ENCODE peak calls at places on chromosomes 1 and 21, in seven cellular contexts. Q is left ventricle myocardium inferior; J is BE2C; M is GM10248; C is choroid plexus epithelial cell; W is CD4-positive, alpha-beta T cell; X is glutamatergic neuron. B is an unnamed sample.

GRCh38 chr1:3069491-3070303 is 694 bp downstream of the PRDM16 start:
- DNase-seq in Q (peak; percentile 36), J (peak; percentile 25), M (no peak), C (peak; percentile 57), W (no peak), X (peak; percentile 40), B (peak; percentile 40)

GRCh38 chr1:27521336-27522147 is 31.6 kb upstream of the WASF2 start:
- DNase-seq in Q (peak; percentile 63), J (no peak), M (no peak), C (no peak), W (peak; percentile 27), X (no peak), B (no peak)

GRCh38 chr21:45039309-45040113 is 34.9 kb upstream of the ADARB1 start:
- DNase-seq in Q (no peak), J (no peak), M (no peak), C (no peak), W (no peak), X (no peak), B (no peak)

GRCh38 chr1:161139765-161140164 is 7.3 kb upstream of the DEDD start:
- DNase-seq in Q (no peak), J (peak; percentile 63), M (peak; percentile 56), C (peak; percentile 79), W (peak; percentile 26), X (no peak), B (no peak)

GRCh38 chr1:172957491-172957890 is 93.2 kb downstream of the TNFSF18 start:
- DNase-seq in Q (no peak), J (no peak), M (no peak), C (no peak), W (no peak), X (no peak), B (no peak)

GRCh38 chr1:10108948-10109347 is 76.2 kb downstream of the UBE4B start:
- DNase-seq in Q (no peak), J (no peak), M (no peak), C (no peak), W (no peak), X (no peak), B (no peak)

GRCh38 chr1:151175910-151176309 is at the start of gene TMOD4:
- DNase-seq in Q (no peak), J (no peak), M (no peak), C (peak; percentile 56), W (no peak), X (no peak), B (no peak)

GRCh38 chr1:27632387-27633297 is 2.3 kb downstream of the FGR start:
- DNase-seq in Q (no peak), J (no peak), M (peak; percentile 67), C (no peak), W (no peak), X (no peak), B (peak; percentile 64)

GRCh38 chr1:15943515-15944307 is 32.2 kb downstream of the ZBTB17 start:
- DNase-seq in Q (no peak), J (no peak), M (no peak), C (no peak), W (no peak), X (no peak), B (no peak)

GRCh38 chr1:78833491-78833890 is 173.0 kb downstream of the ADGRL4 start:
- DNase-seq in Q (no peak), J (no peak), M (no peak), C (peak; percentile 88), W (no peak), X (no peak), B (no peak)

GRCh38 chr1:234780531-234781162 is 170.7 kb upstream of the IRF2BP2 start:
- DNase-seq in Q (no peak), J (no peak), M (no peak), C (no peak), W (no peak), X (no peak), B (no peak)

GRCh38 chr1:158930504-158930903 is 848 bp upstream of the PYHIN1 start:
- DNase-seq in Q (no peak), J (no peak), M (no peak), C (no peak), W (peak; percentile 30), X (no peak), B (no peak)

GRCh38 chr21:40334159-40334558 is 466.9 kb downstream of the PCP4 start:
- DNase-seq in Q (no peak), J (no peak), M (no peak), C (no peak), W (no peak), X (no peak), B (no peak)

GRCh38 chr1:92484171-92484471 is 2.6 kb downstream of the GFI1 start:
- DNase-seq in Q (no peak), J (no peak), M (no peak), C (no peak), W (no peak), X (peak; percentile 26), B (no peak)

GRCh38 chr1:234584926-234585325 is 25.1 kb downstream of the IRF2BP2 start:
- DNase-seq in Q (no peak), J (peak; percentile 46), M (no peak), C (peak; percentile 49), W (no peak), X (no peak), B (no peak)

GRCh38 chr21:41254090-41254700 is 62.4 kb upstream of the FAM3B start:
- DNase-seq in Q (no peak), J (no peak), M (no peak), C (peak; percentile 1), W (no peak), X (no peak), B (no peak)

DNA sequence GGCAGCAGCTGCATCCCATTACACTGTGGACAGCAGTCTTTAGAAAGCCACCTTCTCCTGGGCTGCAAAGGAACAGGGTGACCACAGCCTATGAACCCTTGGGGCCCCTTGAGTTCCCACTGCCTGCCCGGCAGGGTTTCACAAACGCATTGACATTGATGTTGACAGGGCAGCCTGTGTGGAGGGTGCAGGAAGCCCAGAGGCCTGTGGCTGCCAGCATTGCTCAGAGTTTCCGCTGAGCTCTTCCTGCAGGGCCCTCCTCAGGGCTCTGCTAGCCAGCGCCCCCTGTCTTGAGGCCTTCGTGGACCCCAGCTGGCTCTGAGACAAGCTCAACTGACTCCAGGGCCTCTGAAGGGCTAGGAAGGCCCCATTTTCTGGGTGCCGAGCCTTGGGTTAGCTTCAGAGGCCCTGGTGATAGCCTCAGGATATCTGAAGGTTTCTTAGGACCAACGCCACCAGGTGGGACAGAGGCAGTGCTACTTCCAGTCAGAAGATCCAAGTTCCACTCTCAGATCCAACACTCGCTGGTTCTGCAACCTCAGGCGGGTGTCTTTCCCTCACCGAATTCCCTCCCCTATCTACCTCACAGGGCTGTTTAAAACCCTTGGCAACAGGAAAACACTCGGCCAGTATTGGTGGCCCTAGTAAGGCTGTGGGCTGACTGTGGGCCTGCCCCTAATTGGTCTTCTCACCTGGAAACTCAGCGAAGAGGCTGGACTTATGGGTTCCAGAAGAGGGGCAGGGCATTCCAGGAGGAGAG is 27.2 kb upstream of the EPS8L3 start:
- DNase-seq in Q (peak; percentile 39), J (no peak), M (peak; percentile 85), C (peak; percentile 88), W (peak; percentile 65), X (no peak), B (peak; percentile 91)
- TF ChIP-seq CTCF in Q (peak; percentile 60), J (peak; percentile 27), M (peak; percentile 53), C (peak; percentile 70), W (peak; percentile 76), X (no peak), B (peak; percentile 74)

GRCh38 chr1:230725256-230726012 is 11.5 kb upstream of the AGT start:
- DNase-seq in Q (no peak), J (no peak), M (no peak), C (no peak), W (no peak), X (no peak), B (no peak)

GRCh38 chr1:230730979-230731378 is 16.2 kb upstream of the CAPN9 start:
- DNase-seq in Q (no peak), J (no peak), M (no peak), C (no peak), W (no peak), X (no peak), B (no peak)

DNA sequence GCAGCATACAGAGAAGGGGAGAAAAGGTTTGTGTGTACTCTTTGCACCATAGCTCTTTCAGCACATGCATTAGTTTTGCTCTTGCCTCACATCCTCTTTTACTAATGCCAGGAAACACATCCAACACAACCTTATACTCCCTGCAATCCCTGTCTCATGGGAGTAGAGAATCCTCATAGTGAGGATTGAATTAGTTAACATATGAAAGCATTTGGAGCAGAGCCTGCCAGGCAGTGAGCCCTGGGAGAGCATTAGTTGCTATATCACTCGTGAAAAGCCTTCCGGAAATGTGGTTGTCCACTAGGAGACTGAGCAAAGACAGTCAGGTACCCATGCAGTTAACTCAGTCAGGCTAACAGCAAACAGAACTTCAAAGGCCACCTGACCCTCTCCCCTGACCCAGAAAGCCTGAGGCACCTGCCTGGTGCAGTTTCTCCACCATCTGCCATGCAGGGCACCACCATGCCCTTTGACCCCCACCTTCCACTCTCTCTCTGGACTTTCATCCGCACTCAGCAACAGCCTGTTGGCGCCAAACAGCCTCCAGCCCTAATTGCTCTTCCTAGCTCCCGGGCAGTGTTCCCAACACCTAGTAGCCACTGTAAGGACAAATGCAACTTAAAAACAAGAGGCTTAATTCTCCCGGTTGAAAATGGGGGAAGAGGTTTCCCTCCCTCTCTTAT is 14.9 kb upstream of the AGT start:
- DNase-seq in Q (peak; percentile 41), J (no peak), M (no peak), C (no peak), W (no peak), X (no peak), B (no peak)
- TF ChIP-seq CTCF in Q (peak; percentile 6), J (no peak), M (no peak), C (no peak), W (no peak), X (no peak), B (no peak)

DNA sequence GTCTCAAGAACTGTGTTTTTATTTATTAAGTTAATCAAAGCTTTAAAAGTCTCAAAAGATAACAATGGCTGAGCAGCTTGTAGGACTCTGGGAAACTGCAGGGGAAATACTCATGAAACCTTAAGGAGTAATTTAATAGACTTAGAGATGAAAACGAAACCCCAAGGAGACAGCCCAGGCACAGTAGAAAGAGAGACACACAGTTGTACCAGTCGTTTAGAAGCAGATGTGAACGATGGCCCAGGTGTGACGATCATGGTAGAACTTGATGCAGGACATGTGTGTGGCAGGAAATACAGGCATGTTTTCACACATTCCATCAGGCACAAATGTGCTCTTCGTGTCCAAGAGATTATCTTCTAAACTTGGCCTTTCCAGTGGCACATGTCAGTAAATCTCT is 21.2 kb upstream of the MRPS6 start:
- DNase-seq in Q (no peak), J (no peak), M (no peak), C (no peak), W (no peak), X (no peak), B (no peak)
- TF ChIP-seq CTCF in Q (no peak), J (no peak), M (no peak), C (no peak), W (no peak), X (no peak), B (no peak)

DNA sequence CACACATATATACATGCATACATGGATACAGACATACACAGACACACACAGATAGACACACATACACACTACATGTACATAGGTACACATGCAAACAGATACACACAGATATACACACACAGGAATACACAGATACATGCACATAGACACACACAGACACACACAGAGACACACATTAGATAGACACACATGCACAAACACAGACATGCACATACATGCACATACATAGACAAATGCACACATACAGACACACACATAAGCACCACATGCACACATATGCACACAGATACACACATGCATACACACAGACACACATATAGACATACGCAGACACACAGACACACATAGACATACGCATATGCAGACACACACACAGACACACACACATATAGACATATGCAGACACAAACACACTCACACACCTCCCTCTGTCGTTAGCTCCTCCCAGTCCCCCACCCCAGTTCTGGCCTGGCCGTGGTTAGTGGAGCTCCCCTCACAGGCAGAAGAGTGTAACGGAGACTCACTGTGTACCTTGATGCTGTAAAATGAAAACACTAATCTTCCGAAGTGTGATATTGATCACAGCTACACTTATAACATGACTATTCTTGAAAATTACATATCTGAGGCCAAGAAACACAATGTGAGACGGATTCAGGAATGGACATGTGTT is 7.6 kb downstream of the UBASH3A start:
- DNase-seq in Q (no peak), J (no peak), M (no peak), C (no peak), W (no peak), X (peak; percentile 57), B (no peak)
- TF ChIP-seq CTCF in Q (no peak), J (no peak), M (no peak), C (peak; percentile 35), W (no peak), X (no peak), B (no peak)

B was measured in CD14-positive monocyte.